ENCODE peak calls at places on chromosomes 2 and 18, in eight cellular contexts. R is testis; D is left ventricle myocardium inferior; S is pancreas; E is neural progenitor cell; H is CD8-positive, alpha-beta memory T cell; T is SK-N-SH; A is small intestine. O is an unnamed sample.

GRCh38 chr2:142426064-142426463 is 295.2 kb upstream of the LRP1B start:
- DNase-seq in A (no peak), S (no peak), H (no peak), E (no peak), T (peak; percentile 49), R (no peak), D (no peak), O (no peak)

GRCh38 chr2:10547011-10547410 is 98.9 kb upstream of the ODC1 start:
- DNase-seq in T (no peak), R (no peak), D (no peak), A (no peak), H (no peak), S (no peak), E (no peak), O (no peak)

GRCh38 chr18:78936251-78937005 is 43.2 kb upstream of the SALL3 start:
- DNase-seq in E (no peak), H (no peak), R (no peak), D (no peak), S (no peak), A (no peak), T (no peak), O (no peak)

GRCh38 chr2:73981081-73981968 is 3.4 kb upstream of the TET3 start:
- DNase-seq in A (peak; percentile 68), S (no peak), D (no peak), R (no peak), E (peak; percentile 69), T (peak; percentile 47), H (no peak), O (no peak)

GRCh38 chr2:27636766-27637165 is 7.9 kb downstream of the GPN1 start:
- DNase-seq in T (no peak), D (no peak), A (no peak), S (no peak), E (no peak), R (no peak), H (no peak), O (no peak)

GRCh38 chr18:13377496-13377895 is 158.9 kb downstream of the LDLRAD4 start:
- DNase-seq in A (no peak), H (no peak), S (no peak), R (no peak), T (no peak), E (no peak), D (no peak), O (peak; percentile 69)

GRCh38 chr2:170221317-170222288 is 43.7 kb downstream of the MYO3B start:
- DNase-seq in T (no peak), R (no peak), A (no peak), S (no peak), D (no peak), H (no peak), E (no peak), O (no peak)

GRCh38 chr2:190572251-190572650 is 37.7 kb upstream of the NEMP2 start:
- DNase-seq in R (no peak), H (no peak), A (no peak), T (no peak), E (no peak), S (no peak), D (no peak), O (no peak)

GRCh38 chr2:23385748-23386421 is 906 bp downstream of the KLHL29 start:
- DNase-seq in H (no peak), D (peak; percentile 33), A (no peak), S (no peak), E (peak; percentile 60), R (no peak), T (peak; percentile 84), O (no peak)

GRCh38 chr18:1680108-1680507 is 775.4 kb downstream of the ADCYAP1 start:
- DNase-seq in H (no peak), E (no peak), R (no peak), S (no peak), A (no peak), D (no peak), T (no peak), O (no peak)

GRCh38 chr18:48942554-48943261 is 8.1 kb downstream of the SMAD7 start:
- DNase-seq in A (peak; percentile 87), R (no peak), S (peak; percentile 89), H (no peak), D (no peak), T (no peak), E (no peak), O (peak; percentile 74)

GRCh38 chr2:241811952-241812729 is 3.1 kb downstream of the NEU4 start:
- DNase-seq in T (peak; percentile 24), A (no peak), E (no peak), R (no peak), S (no peak), H (no peak), D (no peak), O (no peak)

GRCh38 chr2:65204461-65205230 is 23.0 kb upstream of the ACTR2 start:
- DNase-seq in H (peak; percentile 21), S (no peak), D (no peak), A (peak; percentile 32), E (no peak), T (no peak), R (no peak), O (no peak)

GRCh38 chr2:233466991-233467603 is 99.5 kb downstream of the USP40 start:
- DNase-seq in T (no peak), A (no peak), H (no peak), D (no peak), R (no peak), S (no peak), E (no peak), O (no peak)

GRCh38 chr2:109644571-109645275 is 30.6 kb downstream of the SOWAHC start:
- DNase-seq in R (peak; percentile 22), S (peak; percentile 87), T (peak; percentile 34), D (peak; percentile 19), E (peak; percentile 66), A (peak; percentile 73), H (no peak), O (peak; percentile 78)

GRCh38 chr2:64941751-64942150 is 47.4 kb upstream of the SLC1A4 start:
- DNase-seq in A (no peak), R (no peak), H (no peak), S (no peak), T (no peak), E (no peak), D (no peak), O (no peak)

GRCh38 chr2:205574041-205574440 is 108.3 kb upstream of the NRP2 start:
- DNase-seq in T (no peak), D (no peak), H (no peak), R (no peak), E (no peak), A (no peak), S (no peak), O (no peak)

GRCh38 chr18:44840053-44840826 is 159.6 kb downstream of the SETBP1 start:
- DNase-seq in R (no peak), E (no peak), H (no peak), D (no peak), S (no peak), T (no peak), A (no peak), O (no peak)

GRCh38 chr2:137190411-137191190 is 425.3 kb downstream of the THSD7B start:
- DNase-seq in H (no peak), D (peak; percentile 22), A (no peak), S (no peak), R (no peak), E (no peak), T (peak; percentile 18), O (no peak)

GRCh38 chr2:158879229-158879903 is 84.2 kb downstream of the DAPL1 start:
- DNase-seq in D (no peak), S (no peak), A (no peak), T (no peak), R (no peak), E (no peak), H (no peak), O (no peak)

GRCh38 chr18:12041561-12041960 is 52.1 kb upstream of the ANKRD62 start:
- DNase-seq in R (no peak), A (no peak), H (no peak), S (no peak), E (no peak), D (no peak), T (no peak), O (peak; percentile 16)

GRCh38 chr2:129777146-129777545 is 202.3 kb upstream of the RAB6C start:
- DNase-seq in T (no peak), S (no peak), D (no peak), R (no peak), H (no peak), A (no peak), E (no peak), O (no peak)

GRCh38 chr18:57954928-57955327 is 89.1 kb upstream of the NEDD4L start:
- DNase-seq in R (no peak), T (no peak), H (no peak), E (no peak), D (no peak), S (no peak), A (peak; percentile 46), O (no peak)
- H3K27ac ChIP-seq in R (no peak overlapping the region), T (no peak overlapping the region), H (no peak overlapping the region), E (no peak overlapping the region), D (no peak overlapping the region), S (no peak overlapping the region), A (no peak overlapping the region), O (no peak overlapping the region)

GRCh38 chr2:42028571-42029148 is 19.2 kb upstream of the PKDCC start:
- DNase-seq in A (no peak), D (no peak), E (no peak), R (no peak), T (no peak), S (no peak), H (no peak), O (no peak)
- H3K27ac ChIP-seq in A (no peak overlapping the region), D (peak overlapping the region; percentile 71), E (peak overlapping the region; percentile 58), R (peak overlapping the region; percentile 41), T (no peak overlapping the region), S (no peak overlapping the region), H (no peak overlapping the region), O (no peak overlapping the region)

DNA sequence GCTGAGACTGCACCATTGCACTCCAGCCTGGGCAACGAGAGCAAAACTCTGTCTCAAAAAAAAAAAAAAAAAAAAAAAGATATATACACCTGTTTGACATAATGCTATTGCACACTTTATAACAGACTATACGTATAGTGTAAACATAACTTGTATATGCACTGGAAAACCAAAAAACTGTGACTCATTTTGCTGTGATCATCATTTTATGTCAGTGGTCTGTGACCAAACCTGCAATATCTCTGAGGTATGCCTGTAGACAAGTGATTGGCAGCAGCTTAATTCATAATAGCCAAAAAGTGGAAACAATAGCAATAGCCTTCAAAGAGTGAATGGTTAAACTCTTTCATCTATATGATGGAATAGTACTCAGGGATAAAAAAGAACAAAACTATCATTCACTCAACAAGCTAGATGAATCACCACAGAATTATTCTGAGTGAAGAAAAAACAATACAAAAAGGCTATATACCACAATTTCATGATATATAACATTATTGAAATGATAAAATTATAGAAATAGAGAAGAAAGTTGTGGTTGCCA is 6.1 kb downstream of the C2orf76 start:
- DNase-seq in H (no peak), E (no peak), T (no peak), R (no peak), S (no peak), D (no peak), A (no peak), O (no peak)
- H3K27ac ChIP-seq in H (no peak overlapping the region), E (no peak overlapping the region), T (no peak overlapping the region), R (no peak overlapping the region), S (no peak overlapping the region), D (no peak overlapping the region), A (no peak overlapping the region), O (no peak overlapping the region)

GRCh38 chr18:47932170-47932569 is 1.7 kb upstream of the SMAD2 start:
- DNase-seq in T (no peak), D (no peak), S (no peak), R (no peak), A (no peak), E (no peak), H (no peak), O (no peak)
- H3K27ac ChIP-seq in T (no peak overlapping the region), D (no peak overlapping the region), S (no peak overlapping the region), R (peak overlapping the region; percentile 97), A (no peak overlapping the region), E (peak overlapping the region; percentile 99), H (peak overlapping the region; percentile 74), O (no peak overlapping the region)